ENCODE peak calls at places on chromosomes 3 and 15, in eight cellular contexts. K, A, P, E, X, Y, R and Q are unnamed samples.

GRCh38 chr3:62672988-62673313 is 202.3 kb downstream of the CADPS start:
- DNase-seq in E (no peak), P (no peak), X (no peak), A (no peak), K (no peak), R (no peak), Y (no peak), Q (no peak)

GRCh38 chr3:195041871-195042740 is 228.9 kb downstream of the XXYLT1 start:
- DNase-seq in X (no peak), R (no peak), K (no peak), P (no peak), Y (no peak), E (peak; percentile 50), A (peak; percentile 39), Q (peak; percentile 34)

GRCh38 chr15:71810256-71811035 is at the start of gene NR2E3:
- DNase-seq in K (no peak), E (no peak), Y (no peak), X (no peak), A (no peak), P (no peak), R (no peak), Q (no peak)

GRCh38 chr3:88032245-88032644 is 26.6 kb downstream of the CGGBP1 start:
- DNase-seq in P (no peak), K (no peak), A (no peak), E (no peak), R (no peak), Y (peak; percentile 6), X (no peak), Q (no peak)

GRCh38 chr15:89625716-89626115 is 29.6 kb downstream of the KIF7 start:
- DNase-seq in R (no peak), K (no peak), A (no peak), P (no peak), X (no peak), E (no peak), Y (no peak), Q (no peak)

GRCh38 chr3:23656821-23657220 is 148.9 kb upstream of the UBE2E1 start:
- DNase-seq in R (no peak), K (no peak), A (no peak), P (no peak), X (no peak), Y (no peak), E (no peak), Q (no peak)

GRCh38 chr3:168066882-168067281 is 28.8 kb downstream of the GOLIM4 start:
- DNase-seq in P (no peak), Y (no peak), K (no peak), X (no peak), E (no peak), R (no peak), A (no peak), Q (no peak)

GRCh38 chr3:179446501-179446900 is 4.8 kb downstream of the GNB4 start:
- DNase-seq in P (no peak), K (no peak), X (no peak), E (peak; percentile 39), Y (no peak), A (no peak), R (no peak), Q (peak; percentile 34)

GRCh38 chr3:48469046-48469915 is 22.7 kb downstream of the ATRIP start:
- DNase-seq in E (no peak), K (no peak), X (no peak), R (no peak), P (no peak), A (no peak), Y (no peak), Q (no peak)

GRCh38 chr3:13420051-13420816 is at the start of gene NUP210:
- DNase-seq in X (peak; percentile 50), A (no peak), E (peak; percentile 89), K (no peak), Y (no peak), R (peak; percentile 79), P (peak; percentile 39), Q (no peak)

GRCh38 chr3:111484666-111485065 is 57.3 kb upstream of the CD96 start:
- DNase-seq in X (no peak), A (no peak), P (no peak), K (no peak), Y (peak; percentile 14), E (no peak), R (no peak), Q (peak; percentile 91)

GRCh38 chr3:183517656-183518055 is 37.9 kb downstream of the KLHL6 start:
- DNase-seq in Y (no peak), R (no peak), X (no peak), K (no peak), P (no peak), E (no peak), A (no peak), Q (no peak)

GRCh38 chr3:30945291-30945690 is 50.8 kb upstream of the GADL1 start:
- DNase-seq in R (no peak), A (no peak), P (no peak), X (no peak), K (no peak), E (no peak), Y (no peak), Q (no peak)

GRCh38 chr15:37045859-37046318 is 54.5 kb downstream of the MEIS2 start:
- DNase-seq in E (peak; percentile 93), K (no peak), A (no peak), Y (no peak), R (no peak), P (no peak), X (no peak), Q (no peak)

GRCh38 chr15:99169769-99170311 is 65.0 kb downstream of the SYNM start:
- DNase-seq in K (no peak), R (no peak), X (no peak), E (no peak), A (peak; percentile 91), P (no peak), Y (peak; percentile 90), Q (peak; percentile 86)

GRCh38 chr3:32816439-32817194 is 1.2 kb upstream of the TRIM71 start:
- DNase-seq in E (peak; percentile 96), R (no peak), P (no peak), A (no peak), Y (no peak), X (no peak), K (no peak), Q (peak; percentile 82)
- H3K27me3 ChIP-seq in E (no peaks in the 10 kb centered on the region), R (no peaks in the 10 kb centered on the region), P (peaks cover 13% of the 10 kb centered on the region), A (peaks cover 60% of the 10 kb centered on the region), Y (peaks cover 60% of the 10 kb centered on the region), X (peaks cover 41% of the 10 kb centered on the region), K (peaks cover 52% of the 10 kb centered on the region), Q (no peaks in the 10 kb centered on the region)

GRCh38 chr3:56980798-56981390 is 79.6 kb upstream of the SPATA12 start:
- DNase-seq in K (peak; percentile 89), E (no peak), A (peak; percentile 83), X (no peak), R (no peak), P (no peak), Y (peak; percentile 99), Q (peak; percentile 99)

GRCh38 chr3:56983427-56983826 is 77.0 kb upstream of the SPATA12 start:
- DNase-seq in R (no peak), Y (no peak), X (no peak), K (no peak), P (no peak), E (no peak), A (no peak), Q (no peak)

GRCh38 chr3:56977561-56977889 is 82.9 kb upstream of the SPATA12 start:
- DNase-seq in E (no peak), A (no peak), Y (no peak), K (no peak), P (no peak), R (no peak), X (no peak), Q (no peak)

GRCh38 chr3:56981445-56982230 is 78.8 kb upstream of the SPATA12 start:
- DNase-seq in X (no peak), A (no peak), E (no peak), R (no peak), P (no peak), Y (no peak), K (no peak), Q (no peak)

GRCh38 chr3:56980283-56980682 is 80.2 kb upstream of the SPATA12 start:
- DNase-seq in A (no peak), R (no peak), K (peak; percentile 0), E (no peak), P (no peak), X (no peak), Y (no peak), Q (no peak)
- H3K4me1 ChIP-seq in A (no peaks in the 10 kb centered on the region), R (no peaks in the 10 kb centered on the region), K (peaks cover 21% of the 10 kb centered on the region), E (no peaks in the 10 kb centered on the region), P (no peaks in the 10 kb centered on the region), X (no peaks in the 10 kb centered on the region), Y (peaks cover 23% of the 10 kb centered on the region), Q (no peaks in the 10 kb centered on the region)

DNA sequence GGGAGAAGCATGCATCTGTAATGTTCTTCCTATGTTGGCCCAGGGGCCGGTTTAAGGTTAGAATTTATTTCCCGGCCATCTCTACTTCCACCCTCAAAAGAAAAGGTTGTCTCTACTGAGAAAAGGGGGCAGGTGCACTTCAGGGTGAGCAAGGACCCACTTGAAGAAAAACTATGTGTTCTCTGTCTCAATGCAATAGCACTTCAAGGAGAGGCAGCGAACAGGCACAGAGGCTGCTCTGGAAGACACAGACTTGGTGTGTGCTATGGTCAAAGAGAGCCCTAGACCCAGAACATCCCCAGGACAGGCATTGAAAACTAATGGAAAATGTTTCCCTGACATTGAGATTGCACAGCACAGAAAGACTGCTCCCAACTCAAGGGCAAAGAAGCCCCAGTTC is 7.6 kb downstream of the MINDY4B start:
- DNase-seq in K (no peak), A (no peak), X (no peak), Y (no peak), E (no peak), P (no peak), R (no peak), Q (no peak)
- H3K27me3 ChIP-seq in K (no peaks in the 10 kb centered on the region), A (no peaks in the 10 kb centered on the region), X (no peaks in the 10 kb centered on the region), Y (peaks cover 5% of the 10 kb centered on the region), E (no peaks in the 10 kb centered on the region), P (no peaks in the 10 kb centered on the region), R (no peaks in the 10 kb centered on the region), Q (no peaks in the 10 kb centered on the region)

GRCh38 chr3:57155214-57155613 is 9.9 kb downstream of the IL17RD start:
- DNase-seq in P (no peak), K (no peak), A (no peak), E (no peak), Y (no peak), X (no peak), R (no peak), Q (no peak)

GRCh38 chr3:57160046-57160730 is 5.0 kb downstream of the IL17RD start:
- DNase-seq in E (peak; percentile 37), R (no peak), K (no peak), Y (no peak), X (no peak), P (no peak), A (no peak), Q (no peak)

GRCh38 chr3:57158813-57159678 is 6.1 kb downstream of the IL17RD start:
- DNase-seq in K (no peak), R (no peak), E (peak; percentile 84), Y (no peak), A (no peak), X (no peak), P (no peak), Q (no peak)

GRCh38 chr3:57158316-57158715 is 6.8 kb downstream of the IL17RD start:
- DNase-seq in K (no peak), Y (no peak), X (no peak), P (no peak), A (no peak), R (no peak), E (no peak), Q (no peak)

DNA sequence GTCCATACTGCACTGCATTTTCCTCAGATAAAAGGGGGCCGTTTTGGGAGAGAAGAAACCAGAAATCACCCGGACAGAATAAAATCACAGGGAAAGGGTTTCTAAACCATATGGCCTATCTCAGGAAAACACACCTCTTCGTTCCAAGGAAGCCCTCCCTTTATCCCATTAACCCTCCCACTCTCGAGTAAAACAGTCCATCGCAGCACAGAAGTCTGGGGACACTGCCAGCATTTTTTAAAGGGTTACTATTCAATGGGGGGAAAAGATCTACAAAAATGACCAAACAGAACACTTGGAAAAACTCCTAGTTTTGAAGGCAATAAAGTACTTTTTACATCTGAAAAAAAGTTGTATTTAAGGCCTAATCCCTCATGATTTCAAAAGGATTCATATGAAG is 7.5 kb downstream of the IL17RD start:
- DNase-seq in R (no peak), A (no peak), P (no peak), K (no peak), E (no peak), Y (no peak), X (no peak), Q (no peak)
- H3K4me1 ChIP-seq in R (peaks cover 7% of the 10 kb centered on the region), A (no peaks in the 10 kb centered on the region), P (peaks cover 8% of the 10 kb centered on the region), K (no peaks in the 10 kb centered on the region), E (peaks cover 81% of the 10 kb centered on the region), Y (peaks cover 31% of the 10 kb centered on the region), X (peaks cover 15% of the 10 kb centered on the region), Q (peaks cover 86% of the 10 kb centered on the region)